ENCODE peak calls at places on chromosomes 2 and 18, in ten cellular contexts. U is adrenal gland, D is fibroblast of lung, A is sigmoid colon, I is HCT116, O is psoas muscle, W is aorta, R is ovary, J is A549, T is mammary epithelial cell. B is an unnamed sample.

GRCh38 chr2:241036964-241037421 is 38.6 kb downstream of the SNED1 start:
- DNase-seq in U (no peak), D (no peak), A (peak; percentile 56), I (no peak), O (no peak), W (no peak), R (no peak), J (no peak), T (no peak), B (no peak)

GRCh38 chr18:50128506-50129271 is 66.3 kb downstream of the MYO5B start:
- DNase-seq in U (no peak), D (no peak), A (no peak), I (no peak), O (no peak), W (no peak), R (no peak), J (no peak), T (no peak), B (no peak)

GRCh38 chr2:86292571-86293515 is 44.6 kb downstream of the REEP1 start:
- DNase-seq in U (no peak), D (no peak), A (no peak), I (no peak), O (no peak), W (no peak), R (no peak), J (no peak), T (no peak), B (no peak)

GRCh38 chr2:1137992-1138391 is 187.3 kb downstream of the SNTG2 start:
- DNase-seq in U (no peak), D (no peak), A (no peak), I (no peak), O (no peak), W (no peak), R (no peak), J (no peak), T (no peak), B (no peak)

GRCh38 chr2:73859721-73860586 is 31.2 kb downstream of the STAMBP start:
- DNase-seq in U (no peak), D (peak; percentile 91), A (no peak), I (peak; percentile 37), O (no peak), W (no peak), R (no peak), J (peak; percentile 73), T (peak; percentile 87), B (no peak)

GRCh38 chr2:48946444-48947048 is 191.0 kb upstream of the LHCGR start:
- DNase-seq in U (peak; percentile 41), D (peak; percentile 39), A (peak; percentile 69), I (peak; percentile 23), O (no peak), W (no peak), R (no peak), J (peak; percentile 53), T (peak; percentile 30), B (no peak)

GRCh38 chr2:131030478-131030971 is 62.7 kb downstream of the FAM168B start:
- DNase-seq in U (no peak), D (no peak), A (no peak), I (no peak), O (no peak), W (no peak), R (no peak), J (no peak), T (no peak), B (no peak)

GRCh38 chr2:44226753-44227152 is 48.5 kb upstream of the SLC3A1 start:
- DNase-seq in U (no peak), D (no peak), A (no peak), I (no peak), O (no peak), W (no peak), R (no peak), J (no peak), T (no peak), B (no peak)

DNA sequence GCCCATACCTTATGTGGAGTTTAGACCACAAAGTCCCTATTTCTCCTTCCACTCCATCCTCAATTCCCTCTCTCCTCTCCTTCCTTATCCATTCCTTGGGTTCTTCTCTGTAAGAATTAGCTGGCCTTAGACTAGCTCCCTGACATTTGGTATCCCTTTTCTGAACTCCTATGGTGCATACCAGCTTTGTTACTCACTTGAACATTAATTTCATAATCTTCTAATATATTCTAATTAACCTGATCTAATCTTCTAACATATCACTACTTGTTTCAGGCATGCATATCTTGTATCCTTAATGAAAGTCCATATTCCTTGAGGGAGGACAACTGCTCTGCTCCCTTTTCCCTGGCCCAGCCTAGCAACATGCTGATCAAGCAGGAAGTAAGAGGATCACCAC is 66.4 kb downstream of the EHD3 start:
- DNase-seq in U (no peak), D (no peak), A (no peak), I (no peak), O (no peak), W (no peak), R (no peak), J (no peak), T (no peak), B (no peak)
- H3K4me1 ChIP-seq in U (peaks cover 13% of the 10 kb centered on the region), D (peaks cover 13% of the 10 kb centered on the region), A (no peaks in the 10 kb centered on the region), I (no peaks in the 10 kb centered on the region), O (peaks cover 13% of the 10 kb centered on the region), W (peaks cover 13% of the 10 kb centered on the region), R (no peaks in the 10 kb centered on the region), J (peaks cover 10% of the 10 kb centered on the region), T (peaks cover 17% of the 10 kb centered on the region), B (peaks cover 29% of the 10 kb centered on the region)

GRCh38 chr2:176068037-176068832 is 15.5 kb downstream of the EVX2 start:
- DNase-seq in U (no peak), D (no peak), A (no peak), I (no peak), O (no peak), W (no peak), R (no peak), J (no peak), T (no peak), B (no peak)
- H3K4me3 ChIP-seq in U (no peak overlapping the region), D (no peak overlapping the region), A (no peak overlapping the region), I (no peak overlapping the region), O (peak overlapping the region; percentile 61), W (no peak overlapping the region), R (no peak overlapping the region), J (no peak overlapping the region), T (no peak overlapping the region), B (peak overlapping the region; percentile 51)

GRCh38 chr2:219250044-219250781 is 2.8 kb upstream of the TUBA4B start:
- DNase-seq in U (no peak), D (no peak), A (no peak), I (no peak), O (no peak), W (no peak), R (no peak), J (no peak), T (no peak), B (no peak)

GRCh38 chr2:219252570-219252899 is 508 bp upstream of the TUBA4B start:
- DNase-seq in U (no peak), D (no peak), A (no peak), I (no peak), O (no peak), W (no peak), R (no peak), J (no peak), T (no peak), B (no peak)

GRCh38 chr2:219251656-219252055 is 1.4 kb upstream of the TUBA4B start:
- DNase-seq in U (no peak), D (peak; percentile 21), A (no peak), I (no peak), O (no peak), W (no peak), R (no peak), J (no peak), T (no peak), B (no peak)

GRCh38 chr2:219252900-219253752 is at the start of gene TUBA4B:
- DNase-seq in U (peak; percentile 55), D (peak; percentile 50), A (peak; percentile 78), I (no peak), O (peak; percentile 93), W (peak; percentile 86), R (peak; percentile 56), J (peak; percentile 43), T (peak; percentile 75), B (peak; percentile 79)

DNA sequence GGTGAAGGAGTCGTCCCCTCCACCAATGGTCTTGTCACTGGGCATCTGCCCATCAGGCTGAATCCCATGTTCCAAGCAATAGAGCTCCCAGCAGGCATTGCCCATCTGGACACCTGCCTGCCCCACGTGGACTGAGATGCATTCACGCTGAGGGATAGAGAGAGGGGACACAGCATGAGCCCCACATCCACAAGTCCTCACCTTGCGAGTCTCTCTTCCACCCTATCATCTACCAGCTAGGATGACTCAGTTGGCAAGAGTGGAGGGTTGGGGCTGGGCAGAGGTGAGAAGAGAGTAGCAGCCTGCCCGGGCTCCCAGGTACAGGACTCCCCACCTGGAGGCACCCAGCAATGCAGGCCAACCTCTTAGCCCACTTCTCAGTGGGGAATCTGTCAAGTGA is 959 bp upstream of the TUBA4B start:
- DNase-seq in U (no peak), D (no peak), A (no peak), I (no peak), O (no peak), W (no peak), R (no peak), J (no peak), T (peak; percentile 51), B (peak; percentile 78)
- H3K4me1 ChIP-seq in U (peaks cover 40% of the 10 kb centered on the region), D (peaks cover 23% of the 10 kb centered on the region), A (no peaks in the 10 kb centered on the region), I (peaks cover 31% of the 10 kb centered on the region), O (peaks cover 48% of the 10 kb centered on the region), W (no peaks in the 10 kb centered on the region), R (peaks cover 23% of the 10 kb centered on the region), J (peaks cover 56% of the 10 kb centered on the region), T (peaks cover 61% of the 10 kb centered on the region), B (peaks cover 50% of the 10 kb centered on the region)

GRCh38 chr2:203935568-203935967 is 995 bp upstream of the ICOS start:
- DNase-seq in U (no peak), D (no peak), A (no peak), I (no peak), O (no peak), W (no peak), R (no peak), J (no peak), T (no peak), B (no peak)

GRCh38 chr2:203936535-203936934 is at the start of gene ICOS:
- DNase-seq in U (no peak), D (no peak), A (no peak), I (no peak), O (no peak), W (no peak), R (no peak), J (no peak), T (no peak), B (no peak)

GRCh38 chr2:203936949-203937348 is 386 bp downstream of the ICOS start:
- DNase-seq in U (no peak), D (no peak), A (no peak), I (no peak), O (no peak), W (no peak), R (no peak), J (no peak), T (no peak), B (no peak)

GRCh38 chr2:203934006-203934632 is 2.4 kb upstream of the ICOS start:
- DNase-seq in U (no peak), D (no peak), A (no peak), I (no peak), O (no peak), W (no peak), R (no peak), J (no peak), T (no peak), B (no peak)

DNA sequence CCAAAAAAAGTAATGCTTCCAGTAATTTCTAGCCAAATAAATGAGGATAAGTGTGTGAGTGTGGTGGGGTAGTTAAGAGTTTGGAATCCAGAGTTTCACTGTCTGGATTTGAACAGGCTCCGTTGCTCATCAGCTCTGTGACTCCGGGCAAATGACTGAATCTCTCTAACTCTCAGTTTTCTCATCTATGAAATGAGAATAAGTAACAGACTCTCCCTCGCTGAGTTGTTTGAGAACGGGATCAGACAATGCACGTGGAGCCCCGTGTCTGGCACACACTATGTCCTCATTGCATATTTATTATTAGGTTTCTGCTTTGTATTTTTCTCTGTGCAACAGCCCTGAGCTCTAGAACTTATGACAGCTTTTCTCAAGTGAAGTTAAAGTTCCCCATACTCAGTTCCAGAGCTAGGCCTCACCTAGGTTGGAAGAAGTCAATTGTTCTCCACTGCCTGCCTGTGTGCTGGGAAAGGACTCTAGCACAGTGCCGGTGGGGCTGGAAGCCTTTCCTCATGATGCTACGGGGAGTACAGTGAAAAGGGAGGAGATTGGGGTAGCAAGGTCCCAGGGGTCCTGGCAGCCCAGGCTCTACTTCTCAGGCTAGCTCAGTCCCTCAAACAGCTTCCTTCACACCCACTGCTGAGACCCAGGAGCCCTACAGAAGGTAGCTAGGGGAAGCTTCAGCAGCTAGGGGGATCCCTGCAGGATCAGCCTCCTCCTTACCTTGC is 1.7 kb upstream of the ICOS start:
- DNase-seq in U (no peak), D (no peak), A (no peak), I (no peak), O (no peak), W (no peak), R (no peak), J (no peak), T (no peak), B (no peak)
- H3K4me3 ChIP-seq in U (no peak overlapping the region), D (no peak overlapping the region), A (no peak overlapping the region), I (no peak overlapping the region), O (no peak overlapping the region), W (no peak overlapping the region), R (no peak overlapping the region), J (no peak overlapping the region), T (no peak overlapping the region), B (no peak overlapping the region)

B was measured in tibial artery.